ENCODE peak calls at places on chromosome X, in nine cellular contexts. N is NCI-H1092 treated with DMSO at 0.1 percent for 48 hours, S is stomach, D is EL, U is Ammon's horn, A is WTC11, W is cardiac septum, Q is SW480, J is GM23248. G is an unnamed sample.

GRCh38 chrX:79375340-79375739 is 8.2 kb upstream of the ITM2A start:
- DNase-seq in N (no peak), S (no peak), D (no peak), U (no peak), A (no peak), W (no peak), Q (no peak), J (no peak), G (no peak)

GRCh38 chrX:100673397-100673953 is 29.5 kb downstream of the SRPX2 start:
- DNase-seq in N (no peak), S (no peak), D (peak; percentile 74), U (no peak), A (no peak), W (no peak), Q (no peak), J (peak; percentile 74), G (no peak)

GRCh38 chrX:1242901-1243402 is 25.7 kb upstream of the CSF2RA start:
- DNase-seq in N (no peak), S (no peak), D (peak; percentile 36), U (no peak), A (no peak), W (no peak), Q (peak; percentile 7), J (no peak), G (no peak)

GRCh38 chrX:119887721-119888425 is 7.8 kb upstream of the AKAP14 start:
- DNase-seq in N (peak; percentile 11), S (peak; percentile 54), D (peak; percentile 71), U (peak; percentile 40), A (peak; percentile 86), W (peak; percentile 80), Q (no peak), J (peak; percentile 70), G (peak; percentile 84)

GRCh38 chrX:155923200-155923599 is 42.1 kb downstream of the VAMP7 start:
- DNase-seq in N (no peak), S (no peak), D (no peak), U (no peak), A (no peak), W (no peak), Q (no peak), J (no peak), G (no peak)

GRCh38 chrX:349196-349595 is 30.6 kb upstream of the GTPBP6 start:
- DNase-seq in N (no peak), S (no peak), D (no peak), U (peak; percentile 81), A (no peak), W (no peak), Q (no peak), J (no peak), G (peak; percentile 30)

GRCh38 chrX:2320580-2321327 is 180.0 kb downstream of the DHRSX start:
- DNase-seq in N (no peak), S (peak; percentile 48), D (no peak), U (peak; percentile 21), A (no peak), W (peak; percentile 80), Q (no peak), J (peak; percentile 58), G (peak; percentile 78)

GRCh38 chrX:17990542-17990941 is 129.4 kb upstream of the RAI2 start:
- DNase-seq in N (no peak), S (no peak), D (peak; percentile 0), U (no peak), A (no peak), W (no peak), Q (no peak), J (no peak), G (no peak)

GRCh38 chrX:134423606-134424005 is 36.4 kb upstream of the HPRT1 start:
- DNase-seq in N (no peak), S (no peak), D (peak; percentile 11), U (peak; percentile 16), A (no peak), W (no peak), Q (peak; percentile 41), J (peak; percentile 63), G (no peak)

GRCh38 chrX:119194631-119195030 is 41.5 kb upstream of the PGRMC1 start:
- DNase-seq in N (no peak), S (no peak), D (peak; percentile 2), U (no peak), A (no peak), W (no peak), Q (peak; percentile 13), J (peak; percentile 54), G (no peak)

GRCh38 chrX:11555759-11556158 is 110.0 kb downstream of the ARHGAP6 start:
- DNase-seq in N (no peak), S (no peak), D (peak; percentile 69), U (no peak), A (no peak), W (no peak), Q (no peak), J (peak; percentile 35), G (no peak)

GRCh38 chrX:22748093-22748999 is 251.4 kb upstream of the DDX53 start:
- DNase-seq in N (peak; percentile 67), S (peak; percentile 42), D (peak; percentile 36), U (peak; percentile 32), A (peak; percentile 50), W (peak; percentile 60), Q (peak; percentile 32), J (peak; percentile 55), G (no peak)

GRCh38 chrX:12891915-12892506 is 14.4 kb upstream of the TLR8 start:
- DNase-seq in N (no peak), S (no peak), D (no peak), U (no peak), A (no peak), W (no peak), Q (no peak), J (no peak), G (no peak)

GRCh38 chrX:112851161-112851779 is 10.6 kb upstream of the AMOT start:
- DNase-seq in N (no peak), S (no peak), D (no peak), U (no peak), A (no peak), W (no peak), Q (no peak), J (no peak), G (no peak)

GRCh38 chrX:2351321-2351720 is 149.5 kb downstream of the DHRSX start:
- DNase-seq in N (no peak), S (no peak), D (peak; percentile 76), U (no peak), A (no peak), W (no peak), Q (no peak), J (peak; percentile 84), G (no peak)

GRCh38 chrX:153551135-153551534 is 33.7 kb downstream of the ATP2B3 start:
- DNase-seq in N (no peak), S (no peak), D (peak; percentile 19), U (no peak), A (no peak), W (no peak), Q (no peak), J (peak; percentile 82), G (no peak)

GRCh38 chrX:68646421-68646820 is 1.0 kb upstream of the STARD8 start:
- DNase-seq in N (no peak), S (no peak), D (no peak), U (no peak), A (no peak), W (no peak), Q (no peak), J (no peak), G (no peak)

GRCh38 chrX:133555796-133556458 is 140.6 kb upstream of the GPC4 start:
- DNase-seq in N (no peak), S (no peak), D (no peak), U (no peak), A (no peak), W (no peak), Q (no peak), J (no peak), G (no peak)

GRCh38 chrX:38260231-38260630 is 39.6 kb upstream of the SRPX start:
- DNase-seq in N (peak; percentile 2), S (no peak), D (peak; percentile 28), U (no peak), A (peak; percentile 31), W (no peak), Q (peak; percentile 6), J (peak; percentile 30), G (no peak)

GRCh38 chrX:94914235-94914634 is 1240.2 kb downstream of the FAM133A start:
- DNase-seq in N (no peak), S (no peak), D (no peak), U (no peak), A (no peak), W (no peak), Q (no peak), J (no peak), G (no peak)